ENCODE peak calls at places on chromosomes 5 and 9, in six cellular contexts. One of them, this sample, is unnamed.

GRCh38 chr5:133499896-133500295 is 112.4 kb downstream of the FSTL4 start:
- DNase-seq in foreskin fibroblast: no peak
- DNase-seq in cardiac fibroblast: no peak
- DNase-seq in PC-3: no peak
- DNase-seq in fibroblast of villous mesenchyme: no peak
- DNase-seq in AG04449: no peak
- DNase-seq in this sample: no peak

GRCh38 chr5:10393491-10393890 is 40.0 kb downstream of the MARCHF6 start:
- DNase-seq in AG04449: peak
- DNase-seq in PC-3: no peak
- DNase-seq in fibroblast of villous mesenchyme: peak
- DNase-seq in cardiac fibroblast: peak
- DNase-seq in foreskin fibroblast: peak
- DNase-seq in this sample: no peak

GRCh38 chr9:12875216-12875615 is 100.4 kb downstream of the LURAP1L start:
- DNase-seq in AG04449: no peak
- DNase-seq in foreskin fibroblast: peak
- DNase-seq in PC-3: peak
- DNase-seq in cardiac fibroblast: peak
- DNase-seq in fibroblast of villous mesenchyme: no peak
- DNase-seq in this sample: no peak

GRCh38 chr9:82127993-82128710 is 139.6 kb downstream of the SPATA31D1 start:
- DNase-seq in foreskin fibroblast: no peak
- DNase-seq in cardiac fibroblast: no peak
- DNase-seq in PC-3: no peak
- DNase-seq in fibroblast of villous mesenchyme: no peak
- DNase-seq in AG04449: no peak
- DNase-seq in this sample: no peak

GRCh38 chr9:128113526-128114325 is 13.8 kb downstream of the PTGES2 start:
- DNase-seq in PC-3: no peak
- DNase-seq in AG04449: no peak
- DNase-seq in foreskin fibroblast: no peak
- DNase-seq in fibroblast of villous mesenchyme: no peak
- DNase-seq in cardiac fibroblast: no peak
- DNase-seq in this sample: no peak

GRCh38 chr5:170151105-170151831 is 45.6 kb downstream of the FOXI1 start:
- DNase-seq in cardiac fibroblast: peak
- DNase-seq in AG04449: peak
- DNase-seq in PC-3: peak
- DNase-seq in foreskin fibroblast: peak
- DNase-seq in fibroblast of villous mesenchyme: no peak
- DNase-seq in this sample: peak

GRCh38 chr9:111106202-111106601 is 67.9 kb upstream of the LPAR1 start:
- DNase-seq in cardiac fibroblast: no peak
- DNase-seq in foreskin fibroblast: no peak
- DNase-seq in AG04449: no peak
- DNase-seq in fibroblast of villous mesenchyme: no peak
- DNase-seq in PC-3: no peak
- DNase-seq in this sample: no peak

GRCh38 chr5:108661590-108662219 is 86.0 kb upstream of the FER start:
- DNase-seq in AG04449: no peak
- DNase-seq in foreskin fibroblast: peak
- DNase-seq in fibroblast of villous mesenchyme: peak
- DNase-seq in cardiac fibroblast: peak
- DNase-seq in PC-3: peak
- DNase-seq in this sample: peak

GRCh38 chr5:174793684-174794328 is 69.4 kb downstream of the MSX2 start:
- DNase-seq in AG04449: no peak
- DNase-seq in foreskin fibroblast: peak
- DNase-seq in fibroblast of villous mesenchyme: peak
- DNase-seq in PC-3: peak
- DNase-seq in cardiac fibroblast: peak
- DNase-seq in this sample: peak

GRCh38 chr5:147578228-147579024 is 68.6 kb upstream of the DPYSL3 start:
- DNase-seq in cardiac fibroblast: peak
- DNase-seq in PC-3: peak
- DNase-seq in foreskin fibroblast: peak
- DNase-seq in AG04449: no peak
- DNase-seq in fibroblast of villous mesenchyme: peak
- DNase-seq in this sample: no peak

GRCh38 chr5:99901972-99902371 is 633.2 kb upstream of the FAM174A start:
- DNase-seq in cardiac fibroblast: no peak
- DNase-seq in AG04449: no peak
- DNase-seq in PC-3: no peak
- DNase-seq in foreskin fibroblast: no peak
- DNase-seq in fibroblast of villous mesenchyme: no peak
- DNase-seq in this sample: no peak

GRCh38 chr9:33620738-33621439 is 96.8 kb downstream of the ANKRD18B start:
- DNase-seq in foreskin fibroblast: peak
- DNase-seq in fibroblast of villous mesenchyme: peak
- DNase-seq in cardiac fibroblast: peak
- DNase-seq in AG04449: peak
- DNase-seq in PC-3: peak
- DNase-seq in this sample: no peak

GRCh38 chr9:122821278-122821952 is 7.0 kb downstream of the PDCL start:
- DNase-seq in fibroblast of villous mesenchyme: peak
- DNase-seq in PC-3: no peak
- DNase-seq in foreskin fibroblast: peak
- DNase-seq in AG04449: no peak
- DNase-seq in cardiac fibroblast: peak
- DNase-seq in this sample: no peak

GRCh38 chr5:77935516-77936364 is 159.6 kb upstream of the TBCA start:
- DNase-seq in PC-3: no peak
- DNase-seq in cardiac fibroblast: no peak
- DNase-seq in AG04449: no peak
- DNase-seq in fibroblast of villous mesenchyme: no peak
- DNase-seq in foreskin fibroblast: peak
- DNase-seq in this sample: no peak

GRCh38 chr9:107263289-107263688 is 19.8 kb upstream of the RAD23B start:
- DNase-seq in foreskin fibroblast: no peak
- DNase-seq in AG04449: no peak
- DNase-seq in fibroblast of villous mesenchyme: no peak
- DNase-seq in cardiac fibroblast: no peak
- DNase-seq in PC-3: no peak
- DNase-seq in this sample: no peak

GRCh38 chr9:137198051-137198747 is 2.3 kb downstream of the TPRN start:
- DNase-seq in foreskin fibroblast: no peak
- DNase-seq in cardiac fibroblast: no peak
- DNase-seq in PC-3: peak
- DNase-seq in fibroblast of villous mesenchyme: no peak
- DNase-seq in AG04449: no peak
- DNase-seq in this sample: peak
- H3K4me3 ChIP-seq in foreskin fibroblast: no peak
- H3K4me3 ChIP-seq in cardiac fibroblast: no peak
- H3K4me3 ChIP-seq in PC-3: peak
- H3K4me3 ChIP-seq in fibroblast of villous mesenchyme: no peak
- H3K4me3 ChIP-seq in AG04449: peak
- H3K4me3 ChIP-seq in this sample: peak

GRCh38 chr5:72554897-72555296 is 47.7 kb upstream of the ZNF366 start:
- DNase-seq in cardiac fibroblast: no peak
- DNase-seq in fibroblast of villous mesenchyme: no peak
- DNase-seq in PC-3: no peak
- DNase-seq in AG04449: no peak
- DNase-seq in foreskin fibroblast: no peak
- DNase-seq in this sample: no peak

GRCh38 chr5:72557147-72557501 is 49.9 kb upstream of the ZNF366 start:
- DNase-seq in PC-3: no peak
- DNase-seq in AG04449: no peak
- DNase-seq in fibroblast of villous mesenchyme: no peak
- DNase-seq in cardiac fibroblast: no peak
- DNase-seq in foreskin fibroblast: no peak
- DNase-seq in this sample: no peak

GRCh38 chr5:72557576-72558336 is 50.5 kb upstream of the ZNF366 start:
- DNase-seq in cardiac fibroblast: no peak
- DNase-seq in PC-3: no peak
- DNase-seq in AG04449: no peak
- DNase-seq in fibroblast of villous mesenchyme: no peak
- DNase-seq in foreskin fibroblast: no peak
- DNase-seq in this sample: no peak

GRCh38 chr5:72555871-72556270 is 48.7 kb upstream of the ZNF366 start:
- DNase-seq in cardiac fibroblast: peak
- DNase-seq in fibroblast of villous mesenchyme: no peak
- DNase-seq in foreskin fibroblast: peak
- DNase-seq in PC-3: no peak
- DNase-seq in AG04449: no peak
- DNase-seq in this sample: no peak

DNA sequence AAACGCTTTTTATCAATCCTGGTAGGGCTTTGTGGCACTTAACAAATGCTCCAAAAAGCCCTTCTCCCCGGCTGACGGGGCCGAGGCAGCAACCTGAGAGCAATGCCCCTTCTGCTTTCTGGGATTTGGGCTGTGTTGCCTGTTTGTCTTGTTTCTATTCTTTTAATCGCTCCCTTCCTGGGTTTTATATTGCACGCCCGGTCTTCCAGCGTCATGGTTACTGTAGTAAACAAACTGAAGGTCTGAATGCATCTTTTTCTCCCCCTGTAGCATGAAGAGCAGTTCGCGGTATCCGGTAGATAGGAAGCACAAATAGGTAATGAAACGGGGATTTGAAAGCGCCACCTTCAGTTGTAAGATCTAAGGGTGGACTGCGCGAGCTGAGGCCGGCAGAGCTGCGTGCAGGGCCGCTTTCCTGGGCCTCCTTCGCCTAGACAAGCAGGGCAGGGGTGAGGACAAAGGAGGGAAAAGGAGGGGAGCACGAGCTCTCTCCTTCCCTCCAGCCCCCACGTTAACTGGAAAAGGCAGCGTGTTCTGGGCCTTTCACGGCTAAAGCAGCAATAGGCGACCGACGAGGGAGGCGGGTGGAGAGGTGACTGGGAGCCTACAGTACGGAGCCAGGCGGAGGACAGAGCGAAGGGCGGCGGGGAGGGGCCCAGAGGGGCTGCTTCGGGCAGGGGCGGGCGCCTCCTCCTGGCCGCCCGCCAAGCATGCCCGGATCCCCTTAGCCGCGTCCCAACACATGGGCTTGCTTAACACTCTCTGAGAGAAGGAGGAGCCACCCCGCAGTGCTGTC is 49.3 kb upstream of the ZNF366 start:
- DNase-seq in foreskin fibroblast: peak
- DNase-seq in PC-3: peak
- DNase-seq in AG04449: no peak
- DNase-seq in fibroblast of villous mesenchyme: peak
- DNase-seq in cardiac fibroblast: peak
- DNase-seq in this sample: no peak
- H3K4me3 ChIP-seq in foreskin fibroblast: peak
- H3K4me3 ChIP-seq in PC-3: peak
- H3K4me3 ChIP-seq in AG04449: peak
- H3K4me3 ChIP-seq in fibroblast of villous mesenchyme: peak
- H3K4me3 ChIP-seq in cardiac fibroblast: peak
- H3K4me3 ChIP-seq in this sample: no peak

GRCh38 chr9:77647267-77647658 is 859 bp downstream of the GNA14 start:
- DNase-seq in cardiac fibroblast: peak
- DNase-seq in foreskin fibroblast: no peak
- DNase-seq in AG04449: no peak
- DNase-seq in PC-3: no peak
- DNase-seq in fibroblast of villous mesenchyme: no peak
- DNase-seq in this sample: no peak
- H3K4me3 ChIP-seq in cardiac fibroblast: peak
- H3K4me3 ChIP-seq in foreskin fibroblast: peak
- H3K4me3 ChIP-seq in AG04449: peak
- H3K4me3 ChIP-seq in PC-3: no peak
- H3K4me3 ChIP-seq in fibroblast of villous mesenchyme: peak
- H3K4me3 ChIP-seq in this sample: no peak

DNA sequence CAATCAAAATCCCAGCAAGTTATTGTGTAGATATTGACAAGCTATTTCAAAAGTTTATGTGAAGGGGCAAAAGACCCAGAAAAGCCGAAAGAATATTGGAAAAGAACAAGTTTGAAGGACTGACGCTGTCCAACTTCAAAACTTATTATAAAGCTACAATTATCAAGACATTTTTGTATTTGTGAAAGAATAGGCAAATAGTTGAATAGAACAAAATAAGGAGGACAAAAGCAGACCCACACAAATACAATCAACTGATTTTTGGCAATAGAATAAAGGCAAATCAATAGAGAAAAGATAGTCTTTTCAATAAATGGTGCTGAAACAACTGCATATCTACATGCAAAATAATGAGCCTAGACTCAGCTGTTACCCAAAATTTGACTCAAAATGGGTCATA is 807.7 kb upstream of the CDH6 start:
- DNase-seq in foreskin fibroblast: no peak
- DNase-seq in cardiac fibroblast: no peak
- DNase-seq in fibroblast of villous mesenchyme: no peak
- DNase-seq in AG04449: no peak
- DNase-seq in PC-3: no peak
- DNase-seq in this sample: no peak
- H3K4me3 ChIP-seq in foreskin fibroblast: no peak
- H3K4me3 ChIP-seq in cardiac fibroblast: no peak
- H3K4me3 ChIP-seq in fibroblast of villous mesenchyme: no peak
- H3K4me3 ChIP-seq in AG04449: no peak
- H3K4me3 ChIP-seq in PC-3: no peak
- H3K4me3 ChIP-seq in this sample: no peak

This sample was measured in PC-9.